ENCODE peak calls at places on chromosomes 13 and 19, in six cellular contexts. One of them, this sample, is unnamed.
A peak's percentile ranks its signal among the peaks of the same experiment; 100 is the strongest.

GRCh38 chr13:37833411-37833810 is 36.2 kb downstream of the TRPC4 start:
- DNase-seq in HFF-Myc: no peak
- DNase-seq in thoracic aorta: no peak
- DNase-seq in hepatocyte: no peak
- DNase-seq in mammary epithelial cell: no peak
- DNase-seq in A549: no peak
- DNase-seq in this sample: no peak

GRCh38 chr13:30738526-30738925 is 3.2 kb downstream of the ALOX5AP start:
- DNase-seq in HFF-Myc: no peak
- DNase-seq in thoracic aorta: no peak
- DNase-seq in hepatocyte: no peak
- DNase-seq in mammary epithelial cell: no peak
- DNase-seq in A549: no peak
- DNase-seq in this sample: no peak

GRCh38 chr19:36547001-36547732 is 19.1 kb upstream of the ZNF260 start:
- DNase-seq in HFF-Myc: no peak
- DNase-seq in thoracic aorta: no peak
- DNase-seq in hepatocyte: no peak
- DNase-seq in mammary epithelial cell: peak; percentile 11
- DNase-seq in A549: peak; percentile 50
- DNase-seq in this sample: no peak

GRCh38 chr19:52991484-52991883 is 22.2 kb upstream of the ERVV-1 start:
- DNase-seq in HFF-Myc: no peak
- DNase-seq in thoracic aorta: no peak
- DNase-seq in hepatocyte: no peak
- DNase-seq in mammary epithelial cell: peak; percentile 86
- DNase-seq in A549: no peak
- DNase-seq in this sample: no peak

GRCh38 chr13:44921931-44922758 is 67.1 kb downstream of the NUFIP1 start:
- DNase-seq in HFF-Myc: peak; percentile 54
- DNase-seq in thoracic aorta: peak; percentile 62
- DNase-seq in hepatocyte: peak; percentile 65
- DNase-seq in mammary epithelial cell: peak; percentile 83
- DNase-seq in A549: peak; percentile 92
- DNase-seq in this sample: no peak

GRCh38 chr19:48836089-48837017 is at the start of gene HSD17B14:
- DNase-seq in HFF-Myc: no peak
- DNase-seq in thoracic aorta: no peak
- DNase-seq in hepatocyte: peak; percentile 78
- DNase-seq in mammary epithelial cell: no peak
- DNase-seq in A549: peak; percentile 84
- DNase-seq in this sample: no peak

GRCh38 chr13:51614350-51614786 is 30.1 kb downstream of the WDFY2 start:
- DNase-seq in HFF-Myc: no peak
- DNase-seq in thoracic aorta: no peak
- DNase-seq in hepatocyte: no peak
- DNase-seq in mammary epithelial cell: no peak
- DNase-seq in A549: no peak
- DNase-seq in this sample: peak; percentile 8

GRCh38 chr13:99280166-99280565 is 22.0 kb upstream of the GPR18 start:
- DNase-seq in HFF-Myc: no peak
- DNase-seq in thoracic aorta: no peak
- DNase-seq in hepatocyte: no peak
- DNase-seq in mammary epithelial cell: peak; percentile 24
- DNase-seq in A549: no peak
- DNase-seq in this sample: no peak

GRCh38 chr19:45542234-45542668 is 35.0 kb downstream of the VASP start:
- DNase-seq in HFF-Myc: no peak
- DNase-seq in thoracic aorta: no peak
- DNase-seq in hepatocyte: peak; percentile 52
- DNase-seq in mammary epithelial cell: peak; percentile 94
- DNase-seq in A549: no peak
- DNase-seq in this sample: no peak

GRCh38 chr13:75876371-75877050 is 240.4 kb downstream of the LMO7 start:
- DNase-seq in HFF-Myc: peak; percentile 33
- DNase-seq in thoracic aorta: no peak
- DNase-seq in hepatocyte: peak; percentile 74
- DNase-seq in mammary epithelial cell: peak; percentile 53
- DNase-seq in A549: peak; percentile 65
- DNase-seq in this sample: peak; percentile 33

GRCh38 chr19:42207767-42208259 is 9.7 kb downstream of the DEDD2 start:
- DNase-seq in HFF-Myc: peak; percentile 77
- DNase-seq in thoracic aorta: no peak
- DNase-seq in hepatocyte: no peak
- DNase-seq in mammary epithelial cell: peak; percentile 76
- DNase-seq in A549: peak; percentile 70
- DNase-seq in this sample: no peak

GRCh38 chr19:46474211-46474610 is 2.8 kb upstream of the PNMA8A start:
- DNase-seq in HFF-Myc: no peak
- DNase-seq in thoracic aorta: no peak
- DNase-seq in hepatocyte: no peak
- DNase-seq in mammary epithelial cell: peak; percentile 96
- DNase-seq in A549: no peak
- DNase-seq in this sample: no peak

GRCh38 chr13:30042891-30043630 is 192.6 kb upstream of the UBL3 start:
- DNase-seq in HFF-Myc: no peak
- DNase-seq in thoracic aorta: no peak
- DNase-seq in hepatocyte: no peak
- DNase-seq in mammary epithelial cell: no peak
- DNase-seq in A549: no peak
- DNase-seq in this sample: no peak

GRCh38 chr19:49339364-49340068 is 4.3 kb downstream of the CD37 start:
- DNase-seq in HFF-Myc: peak; percentile 69
- DNase-seq in thoracic aorta: peak; percentile 57
- DNase-seq in hepatocyte: peak; percentile 87
- DNase-seq in mammary epithelial cell: peak; percentile 66
- DNase-seq in A549: no peak
- DNase-seq in this sample: peak; percentile 70

GRCh38 chr13:110483386-110483785 is 78.1 kb downstream of the RAB20 start:
- DNase-seq in HFF-Myc: no peak
- DNase-seq in thoracic aorta: no peak
- DNase-seq in hepatocyte: no peak
- DNase-seq in mammary epithelial cell: no peak
- DNase-seq in A549: no peak
- DNase-seq in this sample: no peak

GRCh38 chr19:49554701-49555181 is 25.6 kb downstream of the NOSIP start:
- DNase-seq in HFF-Myc: no peak
- DNase-seq in thoracic aorta: no peak
- DNase-seq in hepatocyte: no peak
- DNase-seq in mammary epithelial cell: no peak
- DNase-seq in A549: no peak
- DNase-seq in this sample: no peak

GRCh38 chr19:55390461-55390880 is 4.7 kb downstream of the RPL28 start:
- DNase-seq in HFF-Myc: no peak
- DNase-seq in thoracic aorta: no peak
- DNase-seq in hepatocyte: no peak
- DNase-seq in mammary epithelial cell: no peak
- DNase-seq in A549: no peak
- DNase-seq in this sample: no peak

GRCh38 chr13:99062593-99062992 is 84.7 kb upstream of the DOCK9 start:
- DNase-seq in HFF-Myc: no peak
- DNase-seq in thoracic aorta: no peak
- DNase-seq in hepatocyte: no peak
- DNase-seq in mammary epithelial cell: peak; percentile 69
- DNase-seq in A549: no peak
- DNase-seq in this sample: no peak

GRCh38 chr13:51793570-51794273 is 10.2 kb downstream of the DHRS12 start:
- DNase-seq in HFF-Myc: peak; percentile 42
- DNase-seq in thoracic aorta: no peak
- DNase-seq in hepatocyte: peak; percentile 62
- DNase-seq in mammary epithelial cell: peak; percentile 78
- DNase-seq in A549: peak; percentile 53
- DNase-seq in this sample: no peak

GRCh38 chr13:30110301-30111070 is 196.9 kb downstream of the KATNAL1 start:
- DNase-seq in HFF-Myc: no peak
- DNase-seq in thoracic aorta: no peak
- DNase-seq in hepatocyte: no peak
- DNase-seq in mammary epithelial cell: no peak
- DNase-seq in A549: no peak
- DNase-seq in this sample: no peak

GRCh38 chr13:98548230-98548629 is 28.7 kb downstream of the STK24 start:
- DNase-seq in HFF-Myc: no peak
- DNase-seq in thoracic aorta: no peak
- DNase-seq in hepatocyte: no peak
- DNase-seq in mammary epithelial cell: no peak
- DNase-seq in A549: no peak
- DNase-seq in this sample: no peak

GRCh38 chr19:56699552-56699951 is 28.0 kb upstream of the ZNF835 start:
- DNase-seq in HFF-Myc: no peak
- DNase-seq in thoracic aorta: no peak
- DNase-seq in hepatocyte: no peak
- DNase-seq in mammary epithelial cell: no peak
- DNase-seq in A549: no peak
- DNase-seq in this sample: no peak

GRCh38 chr19:35223084-35223790 is 5.3 kb downstream of the FAM187B start:
- DNase-seq in HFF-Myc: no peak
- DNase-seq in thoracic aorta: no peak
- DNase-seq in hepatocyte: no peak
- DNase-seq in mammary epithelial cell: no peak
- DNase-seq in A549: peak; percentile 27
- DNase-seq in this sample: no peak

GRCh38 chr19:35226748-35227147 is 1.8 kb downstream of the FAM187B start:
- DNase-seq in HFF-Myc: no peak
- DNase-seq in thoracic aorta: no peak
- DNase-seq in hepatocyte: no peak
- DNase-seq in mammary epithelial cell: no peak
- DNase-seq in A549: no peak
- DNase-seq in this sample: no peak

GRCh38 chr19:35225951-35226350 is 2.6 kb downstream of the FAM187B start:
- DNase-seq in HFF-Myc: no peak
- DNase-seq in thoracic aorta: no peak
- DNase-seq in hepatocyte: no peak
- DNase-seq in mammary epithelial cell: no peak
- DNase-seq in A549: no peak
- DNase-seq in this sample: no peak

GRCh38 chr19:35223856-35224505 is 4.6 kb downstream of the FAM187B start:
- DNase-seq in HFF-Myc: peak; percentile 66
- DNase-seq in thoracic aorta: no peak
- DNase-seq in hepatocyte: no peak
- DNase-seq in mammary epithelial cell: peak; percentile 14
- DNase-seq in A549: no peak
- DNase-seq in this sample: no peak

DNA sequence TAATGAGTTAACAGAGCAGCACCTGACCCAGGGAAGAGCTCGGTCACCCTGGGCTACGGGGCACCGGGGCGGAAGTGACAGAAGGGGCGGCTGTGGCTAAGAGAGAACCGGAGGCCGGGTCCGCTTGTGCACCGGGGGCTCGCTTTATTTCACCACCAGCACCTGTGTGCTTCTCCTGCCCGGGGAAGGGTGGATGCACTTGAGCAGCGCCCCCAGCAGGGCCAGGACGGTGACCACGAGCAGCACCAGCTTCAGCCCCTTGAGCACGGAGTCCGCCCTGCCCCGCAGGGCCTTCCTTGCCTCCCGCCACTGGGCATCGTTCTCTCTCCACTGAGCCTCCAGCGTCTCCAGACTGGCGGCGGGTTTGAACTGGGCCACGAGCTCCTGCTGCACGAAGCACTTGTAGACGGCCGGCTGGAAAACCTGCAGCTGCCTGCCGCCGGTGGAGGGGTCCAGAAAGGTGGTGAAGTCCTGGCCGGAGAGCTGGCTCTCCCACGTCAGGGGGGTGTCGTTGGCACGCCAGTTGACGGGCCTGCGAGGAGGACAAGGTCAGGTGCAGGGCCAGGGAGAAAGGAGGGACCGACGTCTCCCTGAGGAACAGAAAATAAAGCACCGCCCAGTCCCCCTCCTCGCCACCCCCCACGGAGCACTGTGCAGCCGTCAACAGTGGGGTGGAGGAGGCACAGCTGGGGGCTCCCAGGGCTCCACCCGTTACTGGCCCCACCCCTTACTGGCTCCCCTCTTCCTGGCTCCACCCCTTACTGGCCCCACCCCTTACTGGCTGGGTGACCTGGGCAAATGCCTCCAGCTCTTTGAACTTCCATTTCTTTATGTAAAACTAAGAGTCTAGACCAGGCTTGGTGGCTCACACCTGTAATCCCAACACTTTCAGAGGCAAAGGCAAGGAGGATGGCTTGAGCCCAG is 3.6 kb downstream of the FAM187B start:
- DNase-seq in HFF-Myc: no peak
- DNase-seq in thoracic aorta: no peak
- DNase-seq in hepatocyte: no peak
- DNase-seq in mammary epithelial cell: no peak
- DNase-seq in A549: no peak
- DNase-seq in this sample: no peak
- TF ChIP-seq CTCF in HFF-Myc: no peak
- TF ChIP-seq CTCF in thoracic aorta: no peak
- TF ChIP-seq CTCF in hepatocyte: no peak
- TF ChIP-seq CTCF in mammary epithelial cell: no peak
- TF ChIP-seq CTCF in A549: no peak
- TF ChIP-seq CTCF in this sample: no peak

GRCh38 chr13:40756042-40756441 is 14.9 kb downstream of the MRPS31 start:
- DNase-seq in HFF-Myc: no peak
- DNase-seq in thoracic aorta: no peak
- DNase-seq in hepatocyte: no peak
- DNase-seq in mammary epithelial cell: no peak
- DNase-seq in A549: no peak
- DNase-seq in this sample: no peak
- H3K4me3 ChIP-seq in HFF-Myc: no peak overlapping the region
- H3K4me3 ChIP-seq in thoracic aorta: no peak overlapping the region
- H3K4me3 ChIP-seq in hepatocyte: no peak overlapping the region
- H3K4me3 ChIP-seq in mammary epithelial cell: no peak overlapping the region
- H3K4me3 ChIP-seq in A549: no peak overlapping the region
- H3K4me3 ChIP-seq in this sample: peak overlapping the region; percentile 28

GRCh38 chr19:18589380-18590272 is 1.0 kb downstream of the REX1BD start:
- DNase-seq in HFF-Myc: peak; percentile 46
- DNase-seq in thoracic aorta: no peak
- DNase-seq in hepatocyte: peak; percentile 89
- DNase-seq in mammary epithelial cell: peak; percentile 72
- DNase-seq in A549: peak; percentile 82
- DNase-seq in this sample: no peak
- TF ChIP-seq CTCF in HFF-Myc: no peak
- TF ChIP-seq CTCF in thoracic aorta: peak; percentile 29
- TF ChIP-seq CTCF in hepatocyte: no peak
- TF ChIP-seq CTCF in mammary epithelial cell: peak; percentile 8
- TF ChIP-seq CTCF in A549: no peak
- TF ChIP-seq CTCF in this sample: peak; percentile 23

DNA sequence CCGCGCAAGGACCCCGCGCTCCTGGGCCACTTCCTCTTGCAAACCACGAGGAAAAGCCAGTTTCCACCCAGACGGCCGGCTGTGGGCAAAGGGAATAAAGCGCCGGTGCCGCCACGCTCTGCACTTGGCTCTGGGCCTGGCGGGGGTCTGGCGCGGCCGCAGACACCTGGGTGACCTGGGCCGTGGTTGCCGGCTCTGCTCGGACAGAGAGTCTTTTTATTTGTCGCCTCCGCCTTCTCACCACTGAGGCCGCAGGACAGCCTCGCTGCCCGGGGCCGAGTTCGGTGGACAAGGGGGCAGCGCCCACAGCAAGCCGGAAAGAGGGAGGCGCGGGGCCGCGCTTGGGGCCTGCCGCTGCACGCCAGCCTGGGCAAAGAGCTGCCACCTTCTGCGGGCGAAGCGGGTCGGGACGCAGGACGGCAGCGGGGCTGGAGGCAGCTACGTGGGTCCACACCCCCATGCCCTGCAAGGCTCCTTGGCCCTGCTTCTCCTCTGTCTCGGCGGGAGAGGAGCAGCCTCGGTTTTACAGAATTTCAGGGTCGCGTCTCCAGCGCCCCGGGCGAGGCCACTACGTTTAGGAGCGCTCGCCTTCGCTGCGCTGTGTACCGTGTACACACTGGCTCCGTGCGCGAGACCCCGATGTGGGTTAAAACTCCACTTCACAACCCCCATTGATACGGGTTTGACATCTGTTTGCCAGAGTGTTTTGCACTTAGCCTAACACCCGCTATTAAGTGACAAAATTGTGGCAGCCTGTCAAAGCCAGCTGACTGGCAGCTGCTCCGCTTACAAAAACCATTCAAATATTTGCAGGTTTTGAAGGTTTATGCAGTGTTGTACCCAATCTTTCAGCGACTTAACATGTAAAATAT is 13.0 kb upstream of the SOX1 start:
- DNase-seq in HFF-Myc: no peak
- DNase-seq in thoracic aorta: no peak
- DNase-seq in hepatocyte: no peak
- DNase-seq in mammary epithelial cell: no peak
- DNase-seq in A549: no peak
- DNase-seq in this sample: no peak
- H3K4me3 ChIP-seq in HFF-Myc: no peak overlapping the region
- H3K4me3 ChIP-seq in thoracic aorta: no peak overlapping the region
- H3K4me3 ChIP-seq in hepatocyte: no peak overlapping the region
- H3K4me3 ChIP-seq in mammary epithelial cell: no peak overlapping the region
- H3K4me3 ChIP-seq in A549: no peak overlapping the region
- H3K4me3 ChIP-seq in this sample: no peak overlapping the region

This sample was measured in GM12864.